ENCODE peak calls at places on chromosomes 6 and 20, in nine cellular contexts. One of them, this sample, is unnamed.

GRCh38 chr20:59939052-59939878 is 840 bp downstream of the PPP1R3D start:
- DNase-seq in T-helper 9 cell: no peak
- DNase-seq in activated CD4-positive, CD25-positive, alpha-beta regulatory T cell: no peak
- DNase-seq in effector CD4-positive, alpha-beta T cell: no peak
- DNase-seq in HTR-8/SVneo: no peak
- DNase-seq in NCI-H1930: no peak
- DNase-seq in activated naive CD4-positive, alpha-beta T cell: no peak
- DNase-seq in NCI-H146: no peak
- DNase-seq in MV-4-11: no peak
- DNase-seq in this sample: no peak

GRCh38 chr6:25028346-25028745 is 92.6 kb upstream of the RIPOR2 start:
- DNase-seq in T-helper 9 cell: no peak
- DNase-seq in activated CD4-positive, CD25-positive, alpha-beta regulatory T cell: no peak
- DNase-seq in effector CD4-positive, alpha-beta T cell: no peak
- DNase-seq in HTR-8/SVneo: no peak
- DNase-seq in NCI-H1930: no peak
- DNase-seq in activated naive CD4-positive, alpha-beta T cell: no peak
- DNase-seq in NCI-H146: no peak
- DNase-seq in MV-4-11: no peak
- DNase-seq in this sample: no peak

GRCh38 chr6:85498596-85499258 is 48.8 kb downstream of the NT5E start:
- DNase-seq in T-helper 9 cell: no peak
- DNase-seq in activated CD4-positive, CD25-positive, alpha-beta regulatory T cell: no peak
- DNase-seq in effector CD4-positive, alpha-beta T cell: no peak
- DNase-seq in HTR-8/SVneo: no peak
- DNase-seq in NCI-H1930: no peak
- DNase-seq in activated naive CD4-positive, alpha-beta T cell: no peak
- DNase-seq in NCI-H146: no peak
- DNase-seq in MV-4-11: no peak
- DNase-seq in this sample: no peak

GRCh38 chr6:116971959-116972358 is 94.9 kb downstream of the RFX6 start:
- DNase-seq in T-helper 9 cell: no peak
- DNase-seq in activated CD4-positive, CD25-positive, alpha-beta regulatory T cell: no peak
- DNase-seq in effector CD4-positive, alpha-beta T cell: no peak
- DNase-seq in HTR-8/SVneo: peak; percentile 24
- DNase-seq in NCI-H1930: peak; percentile 46
- DNase-seq in activated naive CD4-positive, alpha-beta T cell: no peak
- DNase-seq in NCI-H146: peak; percentile 29
- DNase-seq in MV-4-11: peak; percentile 23
- DNase-seq in this sample: peak; percentile 8

GRCh38 chr20:49937023-49937929 is 1.1 kb downstream of the RNF114 start:
- DNase-seq in T-helper 9 cell: no peak
- DNase-seq in activated CD4-positive, CD25-positive, alpha-beta regulatory T cell: no peak
- DNase-seq in effector CD4-positive, alpha-beta T cell: no peak
- DNase-seq in HTR-8/SVneo: no peak
- DNase-seq in NCI-H1930: no peak
- DNase-seq in activated naive CD4-positive, alpha-beta T cell: no peak
- DNase-seq in NCI-H146: no peak
- DNase-seq in MV-4-11: peak; percentile 33
- DNase-seq in this sample: no peak

GRCh38 chr6:46954819-46955520 is 33.2 kb upstream of the ADGRF5 start:
- DNase-seq in T-helper 9 cell: no peak
- DNase-seq in activated CD4-positive, CD25-positive, alpha-beta regulatory T cell: no peak
- DNase-seq in effector CD4-positive, alpha-beta T cell: no peak
- DNase-seq in HTR-8/SVneo: peak; percentile 40
- DNase-seq in NCI-H1930: no peak
- DNase-seq in activated naive CD4-positive, alpha-beta T cell: no peak
- DNase-seq in NCI-H146: peak; percentile 8
- DNase-seq in MV-4-11: no peak
- DNase-seq in this sample: no peak

GRCh38 chr6:40524797-40525584 is 62.2 kb downstream of the LRFN2 start:
- DNase-seq in T-helper 9 cell: no peak
- DNase-seq in activated CD4-positive, CD25-positive, alpha-beta regulatory T cell: no peak
- DNase-seq in effector CD4-positive, alpha-beta T cell: no peak
- DNase-seq in HTR-8/SVneo: no peak
- DNase-seq in NCI-H1930: no peak
- DNase-seq in activated naive CD4-positive, alpha-beta T cell: no peak
- DNase-seq in NCI-H146: no peak
- DNase-seq in MV-4-11: no peak
- DNase-seq in this sample: no peak

GRCh38 chr20:43711098-43711654 is 15.6 kb downstream of the GTSF1L start:
- DNase-seq in T-helper 9 cell: no peak
- DNase-seq in activated CD4-positive, CD25-positive, alpha-beta regulatory T cell: no peak
- DNase-seq in effector CD4-positive, alpha-beta T cell: no peak
- DNase-seq in HTR-8/SVneo: no peak
- DNase-seq in NCI-H1930: no peak
- DNase-seq in activated naive CD4-positive, alpha-beta T cell: no peak
- DNase-seq in NCI-H146: no peak
- DNase-seq in MV-4-11: no peak
- DNase-seq in this sample: no peak

GRCh38 chr6:32852018-32852843 is 1.3 kb downstream of the TAP1 start:
- DNase-seq in T-helper 9 cell: no peak
- DNase-seq in activated CD4-positive, CD25-positive, alpha-beta regulatory T cell: no peak
- DNase-seq in effector CD4-positive, alpha-beta T cell: no peak
- DNase-seq in HTR-8/SVneo: peak; percentile 5
- DNase-seq in NCI-H1930: no peak
- DNase-seq in activated naive CD4-positive, alpha-beta T cell: no peak
- DNase-seq in NCI-H146: no peak
- DNase-seq in MV-4-11: no peak
- DNase-seq in this sample: no peak

GRCh38 chr6:150297327-150298028 is 71.3 kb upstream of the IYD start:
- DNase-seq in T-helper 9 cell: no peak
- DNase-seq in activated CD4-positive, CD25-positive, alpha-beta regulatory T cell: no peak
- DNase-seq in effector CD4-positive, alpha-beta T cell: no peak
- DNase-seq in HTR-8/SVneo: no peak
- DNase-seq in NCI-H1930: no peak
- DNase-seq in activated naive CD4-positive, alpha-beta T cell: no peak
- DNase-seq in NCI-H146: no peak
- DNase-seq in MV-4-11: peak; percentile 20
- DNase-seq in this sample: no peak

GRCh38 chr20:49938173-49939163 is 2.3 kb downstream of the RNF114 start:
- DNase-seq in T-helper 9 cell: no peak
- DNase-seq in activated CD4-positive, CD25-positive, alpha-beta regulatory T cell: no peak
- DNase-seq in effector CD4-positive, alpha-beta T cell: no peak
- DNase-seq in HTR-8/SVneo: no peak
- DNase-seq in NCI-H1930: no peak
- DNase-seq in activated naive CD4-positive, alpha-beta T cell: no peak
- DNase-seq in NCI-H146: no peak
- DNase-seq in MV-4-11: no peak
- DNase-seq in this sample: no peak

GRCh38 chr6:292506-293184 is 358 bp downstream of the DUSP22 start:
- DNase-seq in T-helper 9 cell: peak; percentile 72
- DNase-seq in activated CD4-positive, CD25-positive, alpha-beta regulatory T cell: no peak
- DNase-seq in effector CD4-positive, alpha-beta T cell: peak; percentile 72
- DNase-seq in HTR-8/SVneo: peak; percentile 60
- DNase-seq in NCI-H1930: no peak
- DNase-seq in activated naive CD4-positive, alpha-beta T cell: no peak
- DNase-seq in NCI-H146: no peak
- DNase-seq in MV-4-11: no peak
- DNase-seq in this sample: no peak

GRCh38 chr20:56735087-56735642 is 106.1 kb downstream of the TFAP2C start:
- DNase-seq in T-helper 9 cell: no peak
- DNase-seq in activated CD4-positive, CD25-positive, alpha-beta regulatory T cell: no peak
- DNase-seq in effector CD4-positive, alpha-beta T cell: no peak
- DNase-seq in HTR-8/SVneo: no peak
- DNase-seq in NCI-H1930: no peak
- DNase-seq in activated naive CD4-positive, alpha-beta T cell: no peak
- DNase-seq in NCI-H146: no peak
- DNase-seq in MV-4-11: no peak
- DNase-seq in this sample: no peak

GRCh38 chr6:109612268-109612667 is 78.7 kb downstream of the AK9 start:
- DNase-seq in T-helper 9 cell: no peak
- DNase-seq in activated CD4-positive, CD25-positive, alpha-beta regulatory T cell: no peak
- DNase-seq in effector CD4-positive, alpha-beta T cell: no peak
- DNase-seq in HTR-8/SVneo: no peak
- DNase-seq in NCI-H1930: no peak
- DNase-seq in activated naive CD4-positive, alpha-beta T cell: no peak
- DNase-seq in NCI-H146: no peak
- DNase-seq in MV-4-11: no peak
- DNase-seq in this sample: no peak

GRCh38 chr20:44384423-44385027 is 29.0 kb downstream of the HNF4A start:
- DNase-seq in T-helper 9 cell: peak; percentile 81
- DNase-seq in activated CD4-positive, CD25-positive, alpha-beta regulatory T cell: peak; percentile 86
- DNase-seq in effector CD4-positive, alpha-beta T cell: peak; percentile 76
- DNase-seq in HTR-8/SVneo: peak; percentile 88
- DNase-seq in NCI-H1930: peak; percentile 80
- DNase-seq in activated naive CD4-positive, alpha-beta T cell: peak; percentile 86
- DNase-seq in NCI-H146: peak; percentile 76
- DNase-seq in MV-4-11: peak; percentile 43
- DNase-seq in this sample: peak; percentile 9

GRCh38 chr6:157533397-157533814 is 152.4 kb downstream of the ZDHHC14 start:
- DNase-seq in T-helper 9 cell: no peak
- DNase-seq in activated CD4-positive, CD25-positive, alpha-beta regulatory T cell: no peak
- DNase-seq in effector CD4-positive, alpha-beta T cell: no peak
- DNase-seq in HTR-8/SVneo: no peak
- DNase-seq in NCI-H1930: no peak
- DNase-seq in activated naive CD4-positive, alpha-beta T cell: no peak
- DNase-seq in NCI-H146: peak; percentile 90
- DNase-seq in MV-4-11: no peak
- DNase-seq in this sample: no peak

GRCh38 chr6:135941275-135941674 is 89.8 kb downstream of the PDE7B start:
- DNase-seq in T-helper 9 cell: no peak
- DNase-seq in activated CD4-positive, CD25-positive, alpha-beta regulatory T cell: no peak
- DNase-seq in effector CD4-positive, alpha-beta T cell: no peak
- DNase-seq in HTR-8/SVneo: no peak
- DNase-seq in NCI-H1930: no peak
- DNase-seq in activated naive CD4-positive, alpha-beta T cell: no peak
- DNase-seq in NCI-H146: no peak
- DNase-seq in MV-4-11: no peak
- DNase-seq in this sample: no peak

GRCh38 chr6:125107048-125107447 is 46.5 kb upstream of the TPD52L1 start:
- DNase-seq in T-helper 9 cell: no peak
- DNase-seq in activated CD4-positive, CD25-positive, alpha-beta regulatory T cell: no peak
- DNase-seq in effector CD4-positive, alpha-beta T cell: no peak
- DNase-seq in HTR-8/SVneo: no peak
- DNase-seq in NCI-H1930: no peak
- DNase-seq in activated naive CD4-positive, alpha-beta T cell: no peak
- DNase-seq in NCI-H146: no peak
- DNase-seq in MV-4-11: no peak
- DNase-seq in this sample: no peak

GRCh38 chr6:160996316-160996715 is 4.7 kb downstream of the MAP3K4 start:
- DNase-seq in T-helper 9 cell: no peak
- DNase-seq in activated CD4-positive, CD25-positive, alpha-beta regulatory T cell: no peak
- DNase-seq in effector CD4-positive, alpha-beta T cell: no peak
- DNase-seq in HTR-8/SVneo: no peak
- DNase-seq in NCI-H1930: no peak
- DNase-seq in activated naive CD4-positive, alpha-beta T cell: no peak
- DNase-seq in NCI-H146: no peak
- DNase-seq in MV-4-11: no peak
- DNase-seq in this sample: no peak

GRCh38 chr6:70520575-70520974 is 46.2 kb upstream of the SDHAF4 start:
- DNase-seq in T-helper 9 cell: no peak
- DNase-seq in activated CD4-positive, CD25-positive, alpha-beta regulatory T cell: no peak
- DNase-seq in effector CD4-positive, alpha-beta T cell: peak; percentile 2
- DNase-seq in HTR-8/SVneo: peak; percentile 2
- DNase-seq in NCI-H1930: no peak
- DNase-seq in activated naive CD4-positive, alpha-beta T cell: no peak
- DNase-seq in NCI-H146: peak; percentile 6
- DNase-seq in MV-4-11: peak; percentile 3
- DNase-seq in this sample: peak; percentile 2

GRCh38 chr6:116450769-116451740 is 10.1 kb upstream of the CALHM6 start:
- DNase-seq in T-helper 9 cell: no peak
- DNase-seq in activated CD4-positive, CD25-positive, alpha-beta regulatory T cell: no peak
- DNase-seq in effector CD4-positive, alpha-beta T cell: no peak
- DNase-seq in HTR-8/SVneo: no peak
- DNase-seq in NCI-H1930: no peak
- DNase-seq in activated naive CD4-positive, alpha-beta T cell: no peak
- DNase-seq in NCI-H146: no peak
- DNase-seq in MV-4-11: peak; percentile 87
- DNase-seq in this sample: no peak

GRCh38 chr20:2817891-2818595 is 1.9 kb downstream of the TMEM239 start:
- DNase-seq in T-helper 9 cell: no peak
- DNase-seq in activated CD4-positive, CD25-positive, alpha-beta regulatory T cell: no peak
- DNase-seq in effector CD4-positive, alpha-beta T cell: no peak
- DNase-seq in HTR-8/SVneo: no peak
- DNase-seq in NCI-H1930: no peak
- DNase-seq in activated naive CD4-positive, alpha-beta T cell: no peak
- DNase-seq in NCI-H146: no peak
- DNase-seq in MV-4-11: no peak
- DNase-seq in this sample: no peak

GRCh38 chr20:976033-976432 is 26.1 kb downstream of the RSPO4 start:
- DNase-seq in T-helper 9 cell: no peak
- DNase-seq in activated CD4-positive, CD25-positive, alpha-beta regulatory T cell: no peak
- DNase-seq in effector CD4-positive, alpha-beta T cell: no peak
- DNase-seq in HTR-8/SVneo: no peak
- DNase-seq in NCI-H1930: no peak
- DNase-seq in activated naive CD4-positive, alpha-beta T cell: no peak
- DNase-seq in NCI-H146: no peak
- DNase-seq in MV-4-11: no peak
- DNase-seq in this sample: no peak

GRCh38 chr6:6007311-6008113 is 787 bp upstream of the NRN1 start:
- DNase-seq in T-helper 9 cell: no peak
- DNase-seq in activated CD4-positive, CD25-positive, alpha-beta regulatory T cell: no peak
- DNase-seq in effector CD4-positive, alpha-beta T cell: no peak
- DNase-seq in HTR-8/SVneo: no peak
- DNase-seq in NCI-H1930: peak; percentile 41
- DNase-seq in activated naive CD4-positive, alpha-beta T cell: no peak
- DNase-seq in NCI-H146: peak; percentile 47
- DNase-seq in MV-4-11: peak; percentile 10
- DNase-seq in this sample: peak; percentile 33

GRCh38 chr6:44029489-44030185 is 97.6 kb downstream of the MRPL14 start:
- DNase-seq in T-helper 9 cell: no peak
- DNase-seq in activated CD4-positive, CD25-positive, alpha-beta regulatory T cell: no peak
- DNase-seq in effector CD4-positive, alpha-beta T cell: no peak
- DNase-seq in HTR-8/SVneo: no peak
- DNase-seq in NCI-H1930: no peak
- DNase-seq in activated naive CD4-positive, alpha-beta T cell: no peak
- DNase-seq in NCI-H146: no peak
- DNase-seq in MV-4-11: no peak
- DNase-seq in this sample: no peak

GRCh38 chr6:163525926-163526325 is 111.4 kb downstream of the QKI start:
- DNase-seq in T-helper 9 cell: no peak
- DNase-seq in activated CD4-positive, CD25-positive, alpha-beta regulatory T cell: no peak
- DNase-seq in effector CD4-positive, alpha-beta T cell: no peak
- DNase-seq in HTR-8/SVneo: peak; percentile 7
- DNase-seq in NCI-H1930: no peak
- DNase-seq in activated naive CD4-positive, alpha-beta T cell: no peak
- DNase-seq in NCI-H146: no peak
- DNase-seq in MV-4-11: no peak
- DNase-seq in this sample: no peak

GRCh38 chr6:34517461-34517868 is 38.7 kb downstream of the SPDEF start:
- DNase-seq in T-helper 9 cell: no peak
- DNase-seq in activated CD4-positive, CD25-positive, alpha-beta regulatory T cell: no peak
- DNase-seq in effector CD4-positive, alpha-beta T cell: no peak
- DNase-seq in HTR-8/SVneo: no peak
- DNase-seq in NCI-H1930: no peak
- DNase-seq in activated naive CD4-positive, alpha-beta T cell: no peak
- DNase-seq in NCI-H146: no peak
- DNase-seq in MV-4-11: no peak
- DNase-seq in this sample: no peak

GRCh38 chr6:2725999-2726567 is 24.6 kb downstream of the MYLK4 start:
- DNase-seq in T-helper 9 cell: no peak
- DNase-seq in activated CD4-positive, CD25-positive, alpha-beta regulatory T cell: no peak
- DNase-seq in effector CD4-positive, alpha-beta T cell: no peak
- DNase-seq in HTR-8/SVneo: peak; percentile 61
- DNase-seq in NCI-H1930: no peak
- DNase-seq in activated naive CD4-positive, alpha-beta T cell: no peak
- DNase-seq in NCI-H146: no peak
- DNase-seq in MV-4-11: peak; percentile 97
- DNase-seq in this sample: no peak